ENCODE peak calls at places on chromosomes 3 and 15, in six cellular contexts. E is HS-5, V is psoas muscle, F is foreskin fibroblast, P is MCF 10A, Z is NCI-H2029. S is an unnamed sample.

GRCh38 chr3:45546636-45547201 is 47.8 kb upstream of the LIMD1 start:
- DNase-seq in V (no peak), E (no peak), Z (no peak), P (peak; percentile 37), F (no peak), S (peak; percentile 8)

GRCh38 chr15:52146776-52147175 is 34.2 kb upstream of the BCL2L10 start:
- DNase-seq in Z (no peak), P (no peak), F (peak; percentile 38), V (no peak), E (no peak), S (no peak)

GRCh38 chr3:151903501-151903991 is 30.1 kb downstream of the SUCNR1 start:
- DNase-seq in P (no peak), Z (no peak), E (no peak), F (peak; percentile 50), V (no peak), S (no peak)

GRCh38 chr15:70156781-70157261 is 59.1 kb upstream of the TLE3 start:
- DNase-seq in E (no peak), Z (no peak), P (peak; percentile 45), V (peak; percentile 89), F (peak; percentile 32), S (peak; percentile 73)

GRCh38 chr3:118089563-118089962 is 945.1 kb downstream of the IGSF11 start:
- DNase-seq in P (peak; percentile 75), E (peak; percentile 18), Z (no peak), V (no peak), F (no peak), S (no peak)

GRCh38 chr3:82236257-82236656 is 474.8 kb upstream of the GBE1 start:
- DNase-seq in F (no peak), Z (no peak), E (no peak), V (no peak), P (no peak), S (peak; percentile 67)

GRCh38 chr15:64716452-64716851 is 58.9 kb downstream of the RBPMS2 start:
- DNase-seq in P (no peak), E (no peak), V (no peak), F (no peak), Z (no peak), S (no peak)

GRCh38 chr15:96365781-96366525 is 35.5 kb downstream of the NR2F2 start:
- DNase-seq in P (no peak), V (no peak), E (no peak), Z (no peak), F (no peak), S (no peak)

GRCh38 chr3:196518999-196519737 is 4.0 kb upstream of the SMCO1 start:
- DNase-seq in V (peak; percentile 75), Z (peak; percentile 59), E (peak; percentile 53), F (peak; percentile 63), P (peak; percentile 82), S (peak; percentile 81)